ENCODE peak calls at places on chromosomes 13 and 19, in four cellular contexts. B, A, F and W are unnamed samples.

GRCh38 chr13:113639661-113640262 is 18.2 kb downstream of the ATP4B start:
- DNase-seq in A (no peak), B (no peak), F (no peak), W (no peak)

GRCh38 chr19:33376423-33376822 is 2.9 kb downstream of the CEBPG start:
- DNase-seq in F (no peak), A (no peak), B (peak), W (peak)

GRCh38 chr19:39264306-39265290 is 3.6 kb upstream of the IFNL2 start:
- DNase-seq in B (no peak), F (no peak), A (no peak), W (no peak)

GRCh38 chr13:33152389-33152788 is 133.2 kb downstream of the STARD13 start:
- DNase-seq in F (no peak), B (no peak), A (no peak), W (no peak)

GRCh38 chr13:83876546-83876945 is 5.7 kb downstream of the SLITRK1 start:
- DNase-seq in B (no peak), A (no peak), F (no peak), W (no peak)

GRCh38 chr13:30107536-30108136 is 199.7 kb downstream of the KATNAL1 start:
- DNase-seq in A (no peak), B (no peak), F (no peak), W (no peak)

GRCh38 chr13:109627649-109628048 is 158.7 kb downstream of the IRS2 start:
- DNase-seq in F (no peak), B (no peak), A (no peak), W (no peak)

GRCh38 chr13:81058916-81059290 is 718.0 kb upstream of the SPRY2 start:
- DNase-seq in A (no peak), B (no peak), F (no peak), W (peak)

GRCh38 chr13:25868483-25868882 is 183.3 kb downstream of the SHISA2 start:
- DNase-seq in F (no peak), B (no peak), A (no peak), W (no peak)